ENCODE peak calls at places on chromosomes 2 and 18, in four cellular contexts. S, K, G and B are unnamed samples.

GRCh38 chr2:202185816-202186221 is 52.6 kb downstream of the SUMO1 start:
- DNase-seq in S (peak), K (no peak), G (no peak), B (no peak)

GRCh38 chr2:51290725-51291124 is 258.8 kb upstream of the NRXN1 start:
- DNase-seq in S (peak), K (no peak), G (no peak), B (no peak)

GRCh38 chr2:21317131-21317530 is 193.4 kb downstream of the TDRD15 start:
- DNase-seq in S (peak), K (peak), G (peak), B (peak)

GRCh38 chr2:109295781-109296117 is 166.7 kb downstream of the SH3RF3 start:
- DNase-seq in S (no peak), K (no peak), G (no peak), B (no peak)

GRCh38 chr18:62175521-62175920 is 11.3 kb downstream of the PIGN start:
- DNase-seq in S (no peak), K (no peak), G (no peak), B (no peak)

GRCh38 chr18:45651269-45651668 is 36.0 kb downstream of the SLC14A2 start:
- DNase-seq in S (no peak), K (no peak), G (no peak), B (no peak)

GRCh38 chr2:241966671-241967070 is 97.1 kb downstream of the RTP5 start:
- DNase-seq in S (no peak), K (no peak), G (no peak), B (no peak)

GRCh38 chr2:119730598-119731278 is 29.0 kb upstream of the PTPN4 start:
- DNase-seq in S (no peak), K (no peak), G (no peak), B (peak)

GRCh38 chr2:116510117-116510671 is 1304.3 kb upstream of the DDX18 start:
- DNase-seq in S (peak), K (peak), G (no peak), B (peak)

GRCh38 chr18:77478619-77479018 is 229.0 kb downstream of the GALR1 start:
- DNase-seq in S (peak), K (no peak), G (peak), B (peak)

GRCh38 chr2:172296267-172297046 is 130.9 kb upstream of the ITGA6 start:
- DNase-seq in S (no peak), K (no peak), G (no peak), B (no peak)

GRCh38 chr18:27599202-27599829 is 414.2 kb upstream of the CHST9 start:
- DNase-seq in S (peak), K (peak), G (peak), B (peak)

GRCh38 chr18:28059861-28060260 is 117.1 kb downstream of the CDH2 start:
- DNase-seq in S (no peak), K (no peak), G (no peak), B (no peak)